ENCODE peak calls at places on chromosome 5, in five cellular contexts. H is NT2/D1, J is HEK293T, G is H1, T is HepG2. Z is an unnamed sample.

GRCh38 chr5:170195876-170196275 is 36.9 kb upstream of the C5orf58 start:
- DNase-seq in H (no peak), J (no peak), T (no peak), G (no peak), Z (no peak)

GRCh38 chr5:103464801-103465484 is 97.6 kb downstream of the NUDT12 start:
- DNase-seq in G (no peak), J (no peak), T (no peak), H (no peak), Z (no peak)

GRCh38 chr5:102481044-102481715 is 17.6 kb downstream of the SLCO6A1 start:
- DNase-seq in J (no peak), T (no peak), H (no peak), G (no peak), Z (no peak)

GRCh38 chr5:134003064-134003956 is 1.5 kb downstream of the VDAC1 start:
- DNase-seq in H (no peak), J (no peak), G (no peak), T (no peak), Z (no peak)

GRCh38 chr5:6358434-6358820 is 19.9 kb downstream of the MED10 start:
- DNase-seq in H (no peak), T (no peak), G (no peak), J (no peak), Z (no peak)

GRCh38 chr5:54194326-54194725 is 116.0 kb downstream of the ARL15 start:
- DNase-seq in J (no peak), T (no peak), H (no peak), G (no peak), Z (no peak)

GRCh38 chr5:36874465-36874864 is 2.1 kb upstream of the NIPBL start:
- DNase-seq in T (no peak), H (no peak), J (no peak), G (no peak), Z (no peak)

GRCh38 chr5:82183828-82184227 is 94.3 kb downstream of the RPS23 start:
- DNase-seq in J (no peak), G (no peak), T (no peak), H (no peak), Z (peak)

GRCh38 chr5:11890777-11891176 is 13.5 kb downstream of the CTNND2 start:
- DNase-seq in T (no peak), H (no peak), J (no peak), G (no peak), Z (no peak)

GRCh38 chr5:153352685-153353219 is 137.7 kb upstream of the GRIA1 start:
- DNase-seq in H (no peak), T (no peak), J (no peak), G (no peak), Z (peak)

GRCh38 chr5:158058208-158058607 is 199.3 kb upstream of the CLINT1 start:
- DNase-seq in G (no peak), T (no peak), J (no peak), H (no peak), Z (no peak)

GRCh38 chr5:135920199-135920598 is 24.6 kb upstream of the IL9 start:
- DNase-seq in J (no peak), T (no peak), H (no peak), G (no peak), Z (no peak)

GRCh38 chr5:158180407-158180806 is 321.5 kb upstream of the CLINT1 start:
- DNase-seq in H (no peak), T (no peak), G (no peak), J (no peak), Z (no peak)

GRCh38 chr5:172722309-172722815 is 48.6 kb downstream of the DUSP1 start:
- DNase-seq in J (no peak), H (no peak), G (no peak), T (no peak), Z (no peak)

GRCh38 chr5:195401-196160 is 4.3 kb downstream of the LRRC14B start:
- DNase-seq in G (no peak), H (no peak), J (no peak), T (no peak), Z (no peak)

GRCh38 chr5:74536658-74537057 is 103.9 kb downstream of the ENC1 start:
- DNase-seq in J (no peak), G (no peak), T (no peak), H (no peak), Z (no peak)

GRCh38 chr5:68534131-68534940 is 318.8 kb downstream of the PIK3R1 start:
- DNase-seq in G (no peak), J (no peak), T (peak), H (no peak), Z (no peak)

GRCh38 chr5:72082048-72082447 is 25.2 kb upstream of the MAP1B start:
- DNase-seq in J (no peak), H (no peak), G (no peak), T (no peak), Z (no peak)

GRCh38 chr5:181114844-181115778 is 15.9 kb downstream of the OR2V1 start:
- DNase-seq in H (no peak), G (peak), T (no peak), J (no peak), Z (no peak)

GRCh38 chr5:147610798-147611197 is 100.9 kb upstream of the DPYSL3 start:
- DNase-seq in G (no peak), J (no peak), H (no peak), T (no peak), Z (no peak)

GRCh38 chr5:40681351-40682311 is 1.9 kb downstream of the PTGER4 start:
- DNase-seq in H (no peak), J (no peak), G (peak), T (no peak), Z (no peak)

GRCh38 chr5:1824903-1825841 is 24.0 kb downstream of the NDUFS6 start:
- DNase-seq in T (no peak), J (no peak), G (no peak), H (no peak), Z (no peak)

GRCh38 chr5:169296456-169297220 is 4.3 kb downstream of the SLIT3 start:
- DNase-seq in G (no peak), T (no peak), J (no peak), H (no peak), Z (no peak)

GRCh38 chr5:180084638-180085561 is 13.3 kb upstream of the RNF130 start:
- DNase-seq in H (no peak), T (peak), G (peak), J (no peak), Z (no peak)

GRCh38 chr5:124257048-124257447 is 489.4 kb downstream of the ZNF608 start:
- DNase-seq in T (no peak), J (no peak), G (no peak), H (no peak), Z (no peak)

GRCh38 chr5:154647760-154648143 is 107.4 kb upstream of the LARP1 start:
- DNase-seq in H (no peak), J (no peak), T (no peak), G (no peak), Z (no peak)

GRCh38 chr5:16578474-16578883 is 38.3 kb downstream of the RETREG1 start:
- DNase-seq in J (no peak), G (no peak), T (no peak), H (no peak), Z (no peak)

GRCh38 chr5:67770431-67771025 is 445.0 kb upstream of the PIK3R1 start:
- DNase-seq in H (no peak), J (no peak), T (peak), G (no peak), Z (peak)

GRCh38 chr5:122942164-122942914 is 94.2 kb downstream of the PPIC start:
- DNase-seq in H (no peak), J (no peak), T (no peak), G (no peak), Z (no peak)

GRCh38 chr5:35617435-35618296 is at the start of gene SPEF2:
- DNase-seq in G (peak), H (peak), T (peak), J (peak), Z (no peak)

GRCh38 chr5:173567548-173567947 is 48.9 kb downstream of the BOD1 start:
- DNase-seq in H (no peak), T (no peak), J (no peak), G (no peak), Z (no peak)

GRCh38 chr5:158198636-158199035 is 339.7 kb upstream of the CLINT1 start:
- DNase-seq in H (no peak), T (no peak), G (no peak), J (no peak), Z (peak)

GRCh38 chr5:134176523-134177196 is at the start of gene SKP1:
- DNase-seq in G (peak), T (peak), J (peak), H (peak), Z (peak)

GRCh38 chr5:171592076-171592475 is 172.6 kb downstream of the FGF18 start:
- DNase-seq in T (no peak), G (peak), H (no peak), J (no peak), Z (no peak)

DNA sequence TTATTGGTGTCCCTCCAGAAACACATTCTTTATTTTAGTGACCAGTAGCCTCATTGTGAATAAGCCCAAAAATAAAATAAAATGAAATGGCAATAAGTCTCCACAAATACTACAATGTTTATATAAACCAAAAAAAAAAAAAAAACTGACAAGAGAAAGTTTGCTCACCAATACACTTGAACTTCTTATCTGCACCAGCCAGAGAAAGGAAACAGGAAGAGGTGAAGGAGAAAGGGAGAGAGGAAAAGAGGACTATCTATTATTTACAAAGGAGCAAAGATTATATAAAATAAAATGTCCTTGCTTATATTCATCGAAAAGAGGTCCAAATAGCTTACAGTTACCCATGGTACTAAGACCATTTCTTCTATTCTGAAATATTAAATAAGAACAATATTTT is 176.4 kb upstream of the CCNG1 start:
- DNase-seq in H (no peak), T (no peak), J (no peak), G (no peak), Z (no peak)
- TF ChIP-seq SUZ12 in H (no peak), T (no peak), J (no peak), G (no peak), Z (no peak)

DNA sequence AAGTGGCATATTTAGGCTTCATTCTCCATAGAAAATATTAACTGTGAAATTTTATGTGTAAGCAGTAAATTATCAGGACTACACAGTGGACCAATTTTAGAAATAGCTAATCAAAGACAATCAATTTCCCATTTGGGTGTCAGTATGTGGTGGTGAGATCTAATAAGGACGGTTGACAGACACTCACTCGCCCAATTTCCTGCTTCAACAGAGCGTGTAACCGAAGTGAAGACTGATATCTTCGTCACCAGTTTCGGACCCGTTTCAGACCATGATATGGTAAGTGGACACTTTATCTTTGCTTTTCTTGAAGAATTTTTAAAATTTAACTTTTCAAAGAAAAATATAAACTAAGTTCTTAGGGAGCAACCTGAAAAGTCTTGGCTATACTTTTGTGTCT is 17.6 kb downstream of the GABRA1 start:
- DNase-seq in G (no peak), J (no peak), T (no peak), H (no peak), Z (no peak)
- TF ChIP-seq SUZ12 in G (no peak), J (no peak), T (no peak), H (no peak), Z (no peak)

GRCh38 chr5:118551031-118551430 is 437.3 kb downstream of the DTWD2 start:
- DNase-seq in T (no peak), G (no peak), H (no peak), J (no peak), Z (no peak)

GRCh38 chr5:118552731-118553360 is 435.5 kb downstream of the DTWD2 start:
- DNase-seq in J (no peak), T (no peak), G (no peak), H (no peak), Z (no peak)

GRCh38 chr5:118554241-118554640 is 434.1 kb downstream of the DTWD2 start:
- DNase-seq in J (no peak), H (no peak), T (no peak), G (no peak), Z (no peak)

GRCh38 chr5:118554991-118555390 is 433.4 kb downstream of the DTWD2 start:
- DNase-seq in G (no peak), J (no peak), T (no peak), H (no peak), Z (no peak)

GRCh38 chr5:118553662-118554061 is 434.7 kb downstream of the DTWD2 start:
- DNase-seq in J (no peak), T (no peak), H (peak), G (no peak), Z (no peak)
- TF ChIP-seq SUZ12 in J (no peak), T (no peak), H (no peak), G (no peak), Z (no peak)

GRCh38 chr5:178469011-178469974 is 120.9 kb downstream of the COL23A1 start:
- DNase-seq in J (no peak), T (no peak), H (no peak), G (no peak), Z (no peak)
- TF ChIP-seq SUZ12 in J (no peak), T (no peak), H (no peak), G (no peak), Z (no peak)

GRCh38 chr5:120895659-120896058 is 431.6 kb downstream of the PRR16 start:
- DNase-seq in T (no peak), H (no peak), J (no peak), G (no peak), Z (no peak)

DNA sequence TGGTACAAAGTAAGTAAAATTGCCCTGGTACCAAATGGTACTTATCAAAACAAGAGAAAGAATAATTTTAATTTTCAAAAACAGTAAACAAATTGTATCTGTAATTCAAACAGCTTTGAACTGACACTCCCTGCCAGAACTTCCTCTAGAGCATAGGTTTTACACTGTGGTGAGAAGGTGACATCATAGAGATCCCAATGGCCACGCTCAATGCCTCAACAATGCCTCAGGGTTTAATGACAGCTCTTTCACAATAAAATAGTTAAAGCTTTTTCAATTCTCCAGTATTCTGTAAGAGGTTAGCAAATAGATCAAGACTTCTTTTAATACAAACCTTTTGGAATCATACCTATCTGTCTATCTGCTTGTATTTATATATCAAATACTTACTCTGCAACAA is 437.1 kb downstream of the PRR16 start:
- DNase-seq in T (no peak), H (no peak), G (no peak), J (no peak), Z (no peak)
- TF ChIP-seq SUZ12 in T (no peak), H (no peak), G (no peak), J (no peak), Z (no peak)

DNA sequence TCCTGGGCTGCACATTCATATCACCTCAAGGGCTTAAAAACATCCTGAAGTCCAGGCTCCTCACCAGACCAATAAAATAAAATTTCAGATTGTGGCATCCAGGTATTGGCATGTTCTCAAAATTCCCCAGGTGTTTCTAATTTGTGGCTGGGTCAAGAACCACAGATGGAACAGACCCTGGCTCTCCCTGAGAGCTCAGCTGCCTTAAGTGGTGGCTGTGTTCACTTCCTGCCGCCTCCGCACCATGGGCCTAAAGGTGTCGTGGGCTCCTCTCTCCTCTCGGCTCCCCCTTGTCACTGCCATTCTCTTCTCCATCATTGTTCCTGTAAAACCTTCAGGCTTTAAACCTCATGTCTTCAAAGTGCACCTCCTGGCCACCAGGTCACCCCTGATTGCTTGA is 17.8 kb upstream of the CCNJL start:
- DNase-seq in G (no peak), H (no peak), J (no peak), T (no peak), Z (no peak)
- TF ChIP-seq SUZ12 in G (no peak), H (no peak), J (no peak), T (no peak), Z (no peak)

GRCh38 chr5:142915840-142916424 is 145.8 kb downstream of the ARHGAP26 start:
- DNase-seq in T (peak), H (peak), J (peak), G (peak), Z (peak)
- TF ChIP-seq SUZ12 in T (no peak), H (no peak), J (no peak), G (no peak), Z (no peak)

DNA sequence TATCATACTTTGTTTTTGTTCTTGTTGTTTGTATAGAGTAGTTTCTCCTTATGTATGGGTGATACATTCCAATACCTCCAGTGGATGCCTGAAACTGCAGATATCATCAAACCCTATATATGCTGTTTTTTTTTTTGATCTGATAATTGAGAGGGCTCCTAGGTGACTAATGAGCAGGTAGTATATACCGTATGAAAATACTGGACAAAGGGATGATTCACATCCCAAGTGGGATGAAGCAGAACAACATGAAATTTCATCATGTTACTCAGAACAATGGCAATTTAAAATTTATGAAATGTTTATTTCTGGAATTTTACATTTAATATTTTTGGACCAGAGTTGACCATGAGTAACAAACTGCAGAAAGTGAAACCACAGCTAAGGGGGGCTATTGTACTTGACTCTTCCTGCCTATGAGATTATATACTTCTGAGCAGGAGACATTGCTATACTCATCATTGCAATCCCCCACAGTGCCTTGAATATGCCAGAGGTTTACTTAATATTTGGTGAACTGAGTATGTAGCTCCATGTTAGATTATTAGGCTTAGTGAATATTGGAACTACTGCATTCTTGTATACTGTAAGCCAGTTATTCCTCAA is 258.7 kb upstream of the FBXL7 start:
- DNase-seq in G (no peak), T (no peak), J (no peak), H (no peak), Z (no peak)
- TF ChIP-seq SUZ12 in G (no peak), T (no peak), J (no peak), H (no peak), Z (no peak)

DNA sequence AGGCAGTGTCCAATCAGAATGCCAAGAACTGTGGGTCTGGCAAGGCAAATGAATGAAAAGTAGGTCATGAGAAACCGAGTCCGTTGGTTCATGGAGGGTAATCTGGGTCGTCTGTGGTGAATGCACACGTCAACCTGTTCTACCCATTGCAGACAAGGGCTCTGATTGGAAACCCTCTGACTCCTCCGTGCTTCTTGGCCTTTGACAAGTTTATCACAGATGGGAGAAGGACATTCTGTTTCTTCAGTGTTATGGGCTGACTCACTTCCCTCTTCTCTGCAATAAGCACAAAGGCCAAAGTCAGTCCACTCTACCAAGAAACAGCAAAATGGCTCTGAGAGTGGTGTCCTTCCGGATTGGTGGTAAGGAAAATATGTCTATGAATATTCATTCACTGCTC is 89.3 kb downstream of the FEM1C start:
- DNase-seq in G (no peak), J (no peak), T (no peak), H (no peak), Z (no peak)
- TF ChIP-seq SUZ12 in G (no peak), J (no peak), T (no peak), H (no peak), Z (no peak)